ENCODE peak calls at places on chromosomes 5 and 9, in four cellular contexts. E is lower lobe of right lung, X is HepG2, D is heart left ventricle. J is an unnamed sample.

GRCh38 chr5:43769576-43770352 is 166.8 kb downstream of the NNT start:
- ATAC-seq in D (no peak), X (no peak), E (peak), J (peak)

GRCh38 chr9:89674667-89675402 is 70.0 kb downstream of the GADD45G start:
- ATAC-seq in X (peak), D (peak), E (no peak), J (peak)

GRCh38 chr9:133252301-133252776 is 22.7 kb downstream of the ABO start:
- ATAC-seq in E (peak), D (peak), X (no peak), J (peak)

GRCh38 chr5:97229196-97229595 is 46.1 kb upstream of the RIOK2 start:
- ATAC-seq in E (peak), D (no peak), X (no peak), J (no peak)

GRCh38 chr5:18967637-18968036 is 1020.4 kb downstream of the CDH18 start:
- ATAC-seq in E (no peak), D (no peak), X (no peak), J (no peak)

GRCh38 chr9:107868166-107868565 is 378.6 kb upstream of the KLF4 start:
- ATAC-seq in E (peak), D (no peak), X (no peak), J (no peak)

GRCh38 chr5:3077684-3078083 is 326.2 kb upstream of the IRX2 start:
- ATAC-seq in D (no peak), E (no peak), X (no peak), J (no peak)

GRCh38 chr5:53211799-53212198 is 102.2 kb upstream of the MOCS2 start:
- ATAC-seq in X (no peak), D (no peak), E (no peak), J (no peak)

GRCh38 chr5:171813813-171814212 is 28.2 kb downstream of the SMIM23 start:
- ATAC-seq in E (no peak), X (no peak), D (no peak), J (peak)

GRCh38 chr5:23330726-23331125 is 176.7 kb upstream of the PRDM9 start:
- ATAC-seq in D (no peak), X (no peak), E (no peak), J (no peak)

GRCh38 chr9:129597355-129598088 is 23.4 kb downstream of the C9orf50 start:
- ATAC-seq in D (peak), X (peak), E (peak), J (peak)

GRCh38 chr5:98201006-98201620 is 572.4 kb upstream of the RGMB start:
- ATAC-seq in D (no peak), E (no peak), X (no peak), J (no peak)

GRCh38 chr5:160221082-160221481 is 8.2 kb upstream of the FABP6 start:
- ATAC-seq in D (no peak), E (no peak), X (no peak), J (no peak)

GRCh38 chr5:1089621-1090040 is 22.2 kb downstream of the SLC12A7 start:
- ATAC-seq in X (no peak), D (no peak), E (no peak), J (no peak)

GRCh38 chr9:37127018-37127417 is 6.6 kb downstream of the ZCCHC7 start:
- ATAC-seq in D (no peak), E (no peak), X (no peak), J (no peak)

GRCh38 chr9:98565152-98566135 is 143.3 kb downstream of the GABBR2 start:
- ATAC-seq in X (no peak), E (no peak), D (no peak), J (no peak)

GRCh38 chr9:113579270-113580040 is 115.9 kb downstream of the RGS3 start:
- ATAC-seq in E (no peak), X (no peak), D (peak), J (peak)

GRCh38 chr9:129712595-129713524 is 40.0 kb downstream of the PTGES start:
- ATAC-seq in D (no peak), X (no peak), E (no peak), J (no peak)

GRCh38 chr5:137582218-137582617 is 83.1 kb upstream of the SPOCK1 start:
- ATAC-seq in X (no peak), D (no peak), E (peak), J (no peak)

GRCh38 chr5:119706049-119706448 is 76.7 kb downstream of the FAM170A start:
- ATAC-seq in X (no peak), D (no peak), E (no peak), J (no peak)

GRCh38 chr5:6359941-6360683 is 18.2 kb downstream of the MED10 start:
- ATAC-seq in E (no peak), D (no peak), X (peak), J (no peak)

GRCh38 chr5:54835642-54836041 is 149.8 kb downstream of the ESM1 start:
- ATAC-seq in X (no peak), D (no peak), E (peak), J (no peak)

GRCh38 chr5:100430268-100430900 is 104.8 kb upstream of the FAM174A start:
- ATAC-seq in X (peak), E (peak), D (no peak), J (no peak)

GRCh38 chr9:126488881-126489404 is 124.8 kb upstream of the LMX1B start:
- ATAC-seq in D (peak), X (peak), E (no peak), J (peak)

GRCh38 chr9:105500108-105500766 is 52.4 kb downstream of the FSD1L start:
- ATAC-seq in E (peak), D (no peak), X (no peak), J (no peak)

GRCh38 chr9:113702423-113702755 is 173.7 kb upstream of the ZNF618 start:
- ATAC-seq in D (no peak), X (no peak), E (no peak), J (no peak)

GRCh38 chr5:150513375-150514309 is 5.7 kb downstream of the NDST1 start:
- ATAC-seq in X (no peak), D (no peak), E (no peak), J (no peak)

GRCh38 chr5:95972196-95972595 is 10.5 kb upstream of the ELL2 start:
- ATAC-seq in E (no peak), X (no peak), D (no peak), J (no peak)

GRCh38 chr5:181036816-181037364 is 3.2 kb upstream of the BTNL9 start:
- ATAC-seq in X (no peak), D (no peak), E (no peak), J (no peak)

GRCh38 chr5:108461628-108462367 is 79.9 kb upstream of the FBXL17 start:
- ATAC-seq in X (no peak), E (no peak), D (no peak), J (no peak)

GRCh38 chr5:77806213-77806843 is 30.2 kb upstream of the TBCA start:
- ATAC-seq in X (no peak), D (no peak), E (no peak), J (no peak)
- H3K4me3 ChIP-seq in X (no peak), D (no peak), E (no peak), J (no peak)

DNA sequence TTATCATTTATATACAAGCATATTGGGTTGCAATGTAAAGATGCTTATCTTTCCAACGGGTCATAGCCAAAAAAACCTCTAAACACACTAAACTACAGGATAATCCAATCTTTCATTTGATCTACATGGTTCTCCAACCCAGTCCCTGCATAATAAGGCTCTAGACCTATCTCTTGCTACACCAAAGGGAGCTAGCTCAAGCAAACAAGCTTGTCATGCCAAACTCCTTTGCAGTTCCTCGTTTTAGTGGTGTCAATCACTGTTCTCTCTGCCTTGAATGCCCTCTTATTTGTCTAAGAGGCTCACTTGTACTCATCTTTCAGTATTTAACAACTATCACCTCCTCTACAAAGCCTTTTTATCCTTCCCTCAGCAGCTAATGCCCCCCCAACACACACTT is 5.6 kb downstream of the HOMER1 start:
- ATAC-seq in D (peak), X (peak), E (no peak), J (no peak)
- H3K4me3 ChIP-seq in D (peak), X (no peak), E (no peak), J (no peak)

GRCh38 chr9:124941689-124942561 is 1.0 kb upstream of the GOLGA1 start:
- ATAC-seq in D (no peak), E (peak), X (peak), J (no peak)
- H3K4me3 ChIP-seq in D (peak), E (peak), X (peak), J (peak)

GRCh38 chr9:137788561-137789294 is 88.9 kb upstream of the CACNA1B start:
- ATAC-seq in D (no peak), X (peak), E (peak), J (no peak)
- H3K4me3 ChIP-seq in D (no peak), X (no peak), E (peak), J (no peak)

GRCh38 chr5:56359429-56359781 is 126.3 kb upstream of the ANKRD55 start:
- ATAC-seq in D (no peak), X (peak), E (no peak), J (peak)

GRCh38 chr5:56358703-56359428 is 125.7 kb upstream of the ANKRD55 start:
- ATAC-seq in D (no peak), E (peak), X (peak), J (peak)

GRCh38 chr5:56357426-56357825 is 124.3 kb upstream of the ANKRD55 start:
- ATAC-seq in E (no peak), D (no peak), X (no peak), J (no peak)

GRCh38 chr5:56356876-56357160 is 123.7 kb upstream of the ANKRD55 start:
- ATAC-seq in E (no peak), D (no peak), X (no peak), J (no peak)

DNA sequence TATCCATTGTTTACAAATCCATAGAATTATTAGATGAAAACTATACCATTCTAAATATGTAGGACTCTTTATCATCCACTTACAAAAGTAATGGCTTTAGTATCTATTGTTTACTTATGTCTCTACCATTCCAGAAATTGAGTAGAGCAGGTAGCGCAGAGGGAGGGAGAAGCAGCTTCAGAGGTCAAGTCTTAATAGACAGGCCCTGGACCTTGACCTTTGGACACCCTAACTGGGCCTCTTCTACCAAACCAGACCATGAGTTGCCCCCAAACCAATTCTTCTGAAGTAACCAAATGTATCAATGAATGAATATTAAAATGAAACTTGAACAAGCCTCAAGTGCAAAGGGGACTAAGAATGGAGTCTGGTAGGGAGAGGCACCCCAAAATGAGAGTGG is 124.9 kb upstream of the ANKRD55 start:
- ATAC-seq in X (no peak), E (no peak), D (no peak), J (no peak)
- H3K4me3 ChIP-seq in X (no peak), E (no peak), D (no peak), J (no peak)

GRCh38 chr9:135887021-135887507 is 20.3 kb downstream of the CAMSAP1 start:
- ATAC-seq in E (peak), X (no peak), D (peak), J (peak)
- H3K4me3 ChIP-seq in E (peak), X (no peak), D (no peak), J (no peak)

DNA sequence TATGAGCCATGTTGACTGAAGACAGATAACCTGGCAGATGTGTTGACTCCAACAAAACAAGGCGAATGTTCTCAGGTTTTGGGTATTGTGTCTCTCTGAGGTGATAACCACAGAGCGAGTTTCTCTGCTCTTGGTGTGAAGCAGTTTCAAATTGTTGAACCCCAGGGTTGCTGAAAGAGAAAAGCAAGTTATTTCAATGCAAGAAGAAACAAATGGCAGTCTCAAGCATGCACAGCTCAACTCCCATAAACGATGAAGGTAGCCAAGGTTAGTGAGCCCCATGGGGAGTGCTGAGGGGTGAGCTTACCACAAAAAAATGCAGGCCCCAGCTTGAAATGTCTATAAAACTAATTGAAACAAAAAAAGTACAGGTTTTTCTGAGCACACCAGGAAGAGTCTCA is 220.8 kb upstream of the DAPK1 start:
- ATAC-seq in D (no peak), E (no peak), X (no peak), J (peak)
- H3K4me3 ChIP-seq in D (no peak), E (no peak), X (no peak), J (no peak)

GRCh38 chr5:175655411-175655810 is 2.5 kb upstream of the HRH2 start:
- ATAC-seq in D (no peak), E (no peak), X (no peak), J (no peak)

GRCh38 chr5:175656966-175657365 is 905 bp upstream of the HRH2 start:
- ATAC-seq in D (no peak), X (no peak), E (no peak), J (no peak)

GRCh38 chr5:175659546-175660248 is 1.8 kb downstream of the HRH2 start:
- ATAC-seq in D (no peak), E (no peak), X (peak), J (no peak)

GRCh38 chr5:175658299-175659145 is 651 bp downstream of the HRH2 start:
- ATAC-seq in X (no peak), D (peak), E (no peak), J (no peak)

DNA sequence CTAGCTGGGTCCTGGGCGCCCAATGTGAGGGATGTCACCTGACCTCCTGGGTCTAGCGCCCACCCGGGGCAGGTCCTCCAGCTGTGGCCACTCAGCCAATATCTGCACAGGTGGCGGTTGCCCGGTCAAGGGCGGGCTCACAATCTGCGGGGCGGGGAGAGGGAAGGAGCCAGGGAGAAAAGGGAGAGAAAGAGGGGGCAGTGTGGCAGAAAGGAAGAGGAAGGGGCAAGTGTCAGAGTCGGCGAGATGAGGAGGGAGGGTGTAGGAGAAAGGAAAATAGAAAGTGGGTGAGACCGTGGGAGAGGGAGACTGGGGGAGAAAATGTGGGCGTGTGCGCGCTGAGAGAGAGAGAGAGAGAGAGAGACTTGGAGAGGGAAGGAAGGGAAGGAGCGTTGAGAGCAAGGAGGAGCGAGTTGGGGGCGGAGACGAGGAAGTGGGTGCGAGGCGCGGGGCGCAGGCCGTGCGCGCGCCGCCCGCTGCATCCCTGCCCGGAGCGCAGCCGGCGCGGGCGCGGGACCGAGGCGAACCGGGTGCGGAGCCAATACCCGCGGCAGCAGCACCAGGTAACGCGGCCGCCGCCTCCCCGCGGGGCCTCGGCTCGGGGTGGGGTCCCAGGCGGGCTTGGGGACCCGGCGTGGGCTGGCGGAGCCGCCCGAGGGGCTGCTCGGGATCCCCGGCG is at the start of gene HRH2:
- ATAC-seq in E (peak), D (peak), X (no peak), J (no peak)
- H3K4me3 ChIP-seq in E (peak), D (peak), X (no peak), J (peak)

DNA sequence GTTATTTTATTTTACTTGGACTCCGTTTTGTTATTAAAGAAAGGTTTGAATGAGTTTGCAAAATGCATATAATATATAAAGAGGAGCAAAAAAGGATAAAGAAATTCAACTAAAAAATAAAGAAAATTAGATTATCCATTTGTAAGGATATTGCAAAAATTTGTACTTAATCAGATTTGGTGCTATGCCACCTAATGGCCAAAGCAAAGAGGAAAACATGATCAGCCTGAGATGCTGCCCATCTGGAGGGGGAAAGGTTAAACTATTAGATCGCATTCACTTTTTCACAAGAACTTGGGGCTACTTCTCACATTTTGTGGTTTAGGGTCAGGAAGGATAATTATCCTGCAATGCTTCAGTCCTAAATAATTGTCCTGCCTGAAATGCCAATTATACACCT is 350.6 kb downstream of the MLLT3 start:
- ATAC-seq in D (no peak), X (no peak), E (no peak), J (no peak)
- H3K4me3 ChIP-seq in D (no peak), X (no peak), E (no peak), J (no peak)

J was measured in gastroesophageal sphincter.